ENCODE peak calls at places on chromosome X, in four cellular contexts. I is NCI-H146; R is CD8-positive, alpha-beta memory T cell; N is kidney tubule cell. S is an unnamed sample.

GRCh38 chrX:18617351-18617750 is 54.6 kb downstream of the RS1 start:
- DNase-seq in I (no peak), R (no peak), N (peak), S (peak)

GRCh38 chrX:4825550-4825949 is 1112.1 kb upstream of the PRKX start:
- DNase-seq in N (no peak), R (no peak), I (no peak), S (no peak)

GRCh38 chrX:128781506-128781905 is 729.3 kb upstream of the ACTRT1 start:
- DNase-seq in N (peak), R (peak), I (peak), S (no peak)

GRCh38 chrX:86021652-86022289 is 25.6 kb downstream of the CHM start:
- DNase-seq in R (no peak), I (no peak), N (no peak), S (no peak)

GRCh38 chrX:117522725-117523700 is 593.6 kb downstream of the KLHL13 start:
- DNase-seq in N (no peak), I (no peak), R (no peak), S (no peak)

GRCh38 chrX:57951666-57952319 is 41.5 kb upstream of the ZXDA start:
- DNase-seq in R (no peak), N (no peak), I (peak), S (no peak)

GRCh38 chrX:33592398-33592797 is 381.0 kb upstream of the DMD start:
- DNase-seq in I (no peak), N (no peak), R (no peak), S (no peak)

GRCh38 chrX:94551831-94552230 is 877.8 kb downstream of the FAM133A start:
- DNase-seq in I (no peak), R (no peak), N (no peak), S (no peak)

GRCh38 chrX:14554132-14554715 is 24.9 kb downstream of the GLRA2 start:
- DNase-seq in I (no peak), R (no peak), N (no peak), S (no peak)

GRCh38 chrX:10939384-10939783 is 171.7 kb upstream of the HCCS start:
- DNase-seq in N (peak), R (no peak), I (no peak), S (no peak)

GRCh38 chrX:155645180-155645579 is 32.4 kb upstream of the TMLHE start:
- DNase-seq in R (no peak), N (no peak), I (no peak), S (no peak)

GRCh38 chrX:154373340-154374306 is 811 bp downstream of the FLNA start:
- DNase-seq in I (peak), N (peak), R (no peak), S (no peak)

GRCh38 chrX:124573458-124573857 is 227.1 kb downstream of the SH2D1A start:
- DNase-seq in I (no peak), R (no peak), N (peak), S (peak)

GRCh38 chrX:150085881-150086280 is 147.6 kb upstream of the EOLA2 start:
- DNase-seq in N (peak), R (no peak), I (no peak), S (no peak)

GRCh38 chrX:140918398-140919043 is 83.9 kb upstream of the SPANXB1 start:
- DNase-seq in I (peak), R (peak), N (peak), S (peak)

GRCh38 chrX:106774981-106775380 is 27.5 kb upstream of the TBC1D8B start:
- DNase-seq in I (no peak), R (no peak), N (peak), S (no peak)

GRCh38 chrX:117568238-117568637 is 548.4 kb downstream of the KLHL13 start:
- DNase-seq in N (no peak), R (no peak), I (no peak), S (no peak)

GRCh38 chrX:136710324-136710951 is 62.5 kb downstream of the CD40LG start:
- DNase-seq in N (peak), I (no peak), R (no peak), S (no peak)

S was measured in HS-5.